ENCODE peak calls at places on chromosomes 5 and 9, in nine cellular contexts. P is A549, F is tibial nerve, G is stomach, W is upper lobe of left lung, J is HepG2, Z is transverse colon, H is SK-N-SH, Y is ovary. D is an unnamed sample. For H3K4me1, the result is how much of the 10 kb centered on the place peaks cover.

GRCh38 chr5:175487514-175488222 is 9.3 kb downstream of the SFXN1 start:
- DNase-seq in P (no peak), F (no peak), G (no peak), W (no peak), J (no peak), Z (no peak), H (no peak), Y (no peak), D (no peak)

GRCh38 chr5:78597068-78597857 is 51.3 kb downstream of the LHFPL2 start:
- DNase-seq in P (peak), F (no peak), G (no peak), W (no peak), J (peak), Z (no peak), H (no peak), Y (no peak), D (no peak)

GRCh38 chr5:154779105-154779504 is 23.9 kb downstream of the LARP1 start:
- DNase-seq in P (peak), F (no peak), G (no peak), W (no peak), J (peak), Z (no peak), H (no peak), Y (no peak), D (no peak)

GRCh38 chr9:124248992-124249391 is 8.8 kb upstream of the NEK6 start:
- DNase-seq in P (no peak), F (no peak), G (no peak), W (no peak), J (no peak), Z (no peak), H (no peak), Y (no peak), D (peak)

GRCh38 chr9:130295945-130296782 is 30.6 kb downstream of the HMCN2 start:
- DNase-seq in P (no peak), F (no peak), G (no peak), W (no peak), J (no peak), Z (no peak), H (no peak), Y (no peak), D (no peak)

GRCh38 chr9:31013371-31013770 is 1371.1 kb upstream of the ACO1 start:
- DNase-seq in P (no peak), F (no peak), G (no peak), W (no peak), J (no peak), Z (no peak), H (no peak), Y (no peak), D (no peak)

GRCh38 chr9:134399435-134400056 is 73.3 kb downstream of the RXRA start:
- DNase-seq in P (peak), F (no peak), G (no peak), W (no peak), J (no peak), Z (no peak), H (no peak), Y (no peak), D (no peak)

GRCh38 chr5:116242363-116242762 is 157.5 kb downstream of the COMMD10 start:
- DNase-seq in P (no peak), F (no peak), G (no peak), W (no peak), J (no peak), Z (no peak), H (no peak), Y (no peak), D (no peak)

GRCh38 chr5:157552650-157553049 is 22.9 kb downstream of the ADAM19 start:
- DNase-seq in P (no peak), F (no peak), G (no peak), W (no peak), J (no peak), Z (no peak), H (no peak), Y (no peak), D (no peak)

GRCh38 chr5:157550668-157551067 is 24.9 kb downstream of the ADAM19 start:
- DNase-seq in P (no peak), F (no peak), G (no peak), W (no peak), J (no peak), Z (no peak), H (no peak), Y (no peak), D (no peak)

GRCh38 chr5:157556615-157557418 is 18.8 kb downstream of the ADAM19 start:
- DNase-seq in P (no peak), F (no peak), G (no peak), W (no peak), J (no peak), Z (no peak), H (no peak), Y (no peak), D (no peak)

GRCh38 chr5:157555031-157555640 is 20.4 kb downstream of the ADAM19 start:
- DNase-seq in P (no peak), F (no peak), G (no peak), W (no peak), J (no peak), Z (no peak), H (peak), Y (no peak), D (no peak)

GRCh38 chr5:157554180-157555030 is 21.2 kb downstream of the ADAM19 start:
- DNase-seq in P (no peak), F (no peak), G (no peak), W (no peak), J (no peak), Z (no peak), H (no peak), Y (no peak), D (no peak)
- H3K4me1 ChIP-seq in P (half or more), F (under half), G (half or more), W (under half), J (under half), Z (under half), H (under half), Y (under half), D (half or more)

GRCh38 chr5:146514575-146514974 is 1.4 kb downstream of the GPR151 start:
- DNase-seq in P (no peak), F (no peak), G (no peak), W (no peak), J (no peak), Z (no peak), H (no peak), Y (no peak), D (no peak)
- TF ChIP-seq EP300 in P (no peak), F (no peak), G (no peak), W (no peak), J (no peak), Z (no peak), H (no peak), Y (no peak), D (no peak)

GRCh38 chr5:12320331-12320730 is 416.1 kb upstream of the CTNND2 start:
- DNase-seq in P (no peak), F (no peak), G (no peak), W (no peak), J (no peak), Z (no peak), H (no peak), Y (no peak), D (no peak)
- H3K4me3 ChIP-seq in P (no peak), F (no peak), G (no peak), W (no peak), J (no peak), Z (no peak), H (no peak), Y (no peak), D (no peak)

GRCh38 chr9:107284636-107285035 is 1.6 kb downstream of the RAD23B start:
- DNase-seq in P (no peak), F (no peak), G (no peak), W (no peak), J (peak), Z (no peak), H (no peak), Y (no peak), D (no peak)
- H3K4me1 ChIP-seq in P (under half), F (under half), G (half or more), W (under half), J (half or more), Z (under half), H (under half), Y (under half), D (under half)

GRCh38 chr9:105254226-105254625 is 9.8 kb downstream of the SLC44A1 start:
- DNase-seq in P (no peak), F (no peak), G (peak), W (no peak), J (no peak), Z (peak), H (no peak), Y (no peak), D (no peak)
- TF ChIP-seq EP300 in P (no peak), F (no peak), G (no peak), W (no peak), J (no peak), Z (no peak), H (no peak), Y (no peak), D (no peak)

DNA sequence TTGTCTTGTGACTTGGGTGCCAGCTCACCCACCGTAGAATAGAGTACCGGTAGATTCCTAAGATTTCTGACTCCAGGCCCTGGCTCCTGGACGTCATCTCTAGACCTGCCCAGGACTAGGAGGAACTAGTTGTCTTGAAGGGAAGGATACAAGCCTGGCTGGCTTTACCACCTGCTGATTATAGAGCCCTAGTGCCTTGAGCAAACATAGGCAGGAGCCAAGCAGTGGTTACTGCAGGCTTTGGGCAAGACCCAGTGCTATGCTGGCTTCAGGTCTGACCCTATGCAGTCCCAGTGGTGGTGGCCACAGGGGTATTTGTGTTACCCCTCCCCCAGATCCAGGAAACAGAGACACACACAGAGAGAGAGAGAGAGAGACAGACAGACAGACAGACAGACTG is 606.2 kb downstream of the PDE4D start:
- DNase-seq in P (peak), F (no peak), G (peak), W (no peak), J (no peak), Z (peak), H (no peak), Y (no peak), D (no peak)
- H3K4me3 ChIP-seq in P (peak), F (no peak), G (no peak), W (no peak), J (no peak), Z (no peak), H (no peak), Y (no peak), D (no peak)

GRCh38 chr9:126375386-126375785 is 48.8 kb downstream of the MVB12B start:
- DNase-seq in P (no peak), F (no peak), G (no peak), W (no peak), J (peak), Z (peak), H (peak), Y (no peak), D (no peak)
- H3K4me1 ChIP-seq in P (under half), F (under half), G (half or more), W (half or more), J (half or more), Z (under half), H (under half), Y (under half), D (under half)

DNA sequence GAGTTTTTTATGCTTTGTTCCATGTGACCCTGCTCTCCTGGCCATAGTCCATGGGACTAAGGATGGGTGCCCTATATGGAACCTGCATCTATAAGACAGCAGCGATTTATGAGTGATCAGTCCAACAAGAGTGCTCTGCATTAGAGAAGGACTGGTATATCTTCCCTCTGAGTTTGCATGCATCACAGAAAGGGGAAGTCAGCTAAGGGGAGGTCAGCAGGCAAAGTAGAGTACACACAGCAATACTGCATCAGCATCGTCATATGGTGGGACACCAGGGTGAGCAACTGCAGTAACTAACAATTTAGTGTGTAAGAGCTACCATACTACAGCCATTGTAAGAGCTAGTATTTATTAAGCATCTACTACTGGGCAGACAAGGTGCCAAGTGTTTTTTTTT is 311.3 kb downstream of the NDUFS4 start:
- DNase-seq in P (no peak), F (no peak), G (no peak), W (no peak), J (no peak), Z (no peak), H (no peak), Y (no peak), D (no peak)
- TF ChIP-seq EP300 in P (no peak), F (no peak), G (no peak), W (no peak), J (no peak), Z (no peak), H (no peak), Y (no peak), D (no peak)

D was measured in sigmoid colon.